ENCODE peak calls at places on chromosomes 4 and X, in five cellular contexts. One of them, this sample, is unnamed.

GRCh38 chr4:13654158-13654797 is 26.8 kb upstream of the BOD1L1 start:
- DNase-seq in H9: peak
- DNase-seq in fibroblast of the aortic adventitia: peak
- DNase-seq in prostate gland: peak
- DNase-seq in type B pancreatic cell: peak
- DNase-seq in this sample: peak

GRCh38 chr4:169045862-169046584 is 36.0 kb upstream of the CBR4 start:
- DNase-seq in type B pancreatic cell: no peak
- DNase-seq in H9: peak
- DNase-seq in fibroblast of the aortic adventitia: no peak
- DNase-seq in prostate gland: no peak
- DNase-seq in this sample: no peak

GRCh38 chr4:183852910-183853555 is 52.1 kb upstream of the STOX2 start:
- DNase-seq in type B pancreatic cell: no peak
- DNase-seq in fibroblast of the aortic adventitia: no peak
- DNase-seq in H9: no peak
- DNase-seq in prostate gland: no peak
- DNase-seq in this sample: no peak

GRCh38 chrX:107025538-107025937 is 25.5 kb upstream of the MORC4 start:
- DNase-seq in fibroblast of the aortic adventitia: peak
- DNase-seq in H9: no peak
- DNase-seq in prostate gland: no peak
- DNase-seq in type B pancreatic cell: no peak
- DNase-seq in this sample: no peak

GRCh38 chr4:7236847-7237246 is 44.5 kb downstream of the SORCS2 start:
- DNase-seq in prostate gland: no peak
- DNase-seq in fibroblast of the aortic adventitia: peak
- DNase-seq in type B pancreatic cell: no peak
- DNase-seq in H9: no peak
- DNase-seq in this sample: no peak

GRCh38 chr4:175935016-175935661 is 123.1 kb upstream of the GPM6A start:
- DNase-seq in H9: no peak
- DNase-seq in prostate gland: no peak
- DNase-seq in type B pancreatic cell: no peak
- DNase-seq in fibroblast of the aortic adventitia: no peak
- DNase-seq in this sample: no peak

GRCh38 chrX:78548012-78548411 is 111.1 kb downstream of the RTL3 start:
- DNase-seq in type B pancreatic cell: no peak
- DNase-seq in H9: no peak
- DNase-seq in fibroblast of the aortic adventitia: peak
- DNase-seq in prostate gland: no peak
- DNase-seq in this sample: no peak

GRCh38 chrX:6695717-6696116 is 160.8 kb upstream of the VCX3A start:
- DNase-seq in H9: no peak
- DNase-seq in type B pancreatic cell: no peak
- DNase-seq in fibroblast of the aortic adventitia: no peak
- DNase-seq in prostate gland: no peak
- DNase-seq in this sample: no peak

GRCh38 chrX:1727531-1728027 is 112.7 kb downstream of the ASMT start:
- DNase-seq in fibroblast of the aortic adventitia: no peak
- DNase-seq in H9: peak
- DNase-seq in prostate gland: no peak
- DNase-seq in type B pancreatic cell: peak
- DNase-seq in this sample: no peak

GRCh38 chr4:162610116-162610515 is 446.3 kb upstream of the FSTL5 start:
- DNase-seq in H9: no peak
- DNase-seq in type B pancreatic cell: no peak
- DNase-seq in fibroblast of the aortic adventitia: no peak
- DNase-seq in prostate gland: no peak
- DNase-seq in this sample: no peak

GRCh38 chrX:68018248-68019203 is 414.8 kb downstream of the OPHN1 start:
- DNase-seq in H9: peak
- DNase-seq in prostate gland: no peak
- DNase-seq in fibroblast of the aortic adventitia: peak
- DNase-seq in type B pancreatic cell: no peak
- DNase-seq in this sample: no peak

GRCh38 chr4:24262616-24263015 is 321.7 kb downstream of the DHX15 start:
- DNase-seq in prostate gland: no peak
- DNase-seq in fibroblast of the aortic adventitia: no peak
- DNase-seq in type B pancreatic cell: no peak
- DNase-seq in H9: no peak
- DNase-seq in this sample: no peak

GRCh38 chrX:82589410-82589809 is 918.7 kb upstream of the POU3F4 start:
- DNase-seq in prostate gland: no peak
- DNase-seq in fibroblast of the aortic adventitia: no peak
- DNase-seq in type B pancreatic cell: no peak
- DNase-seq in H9: no peak
- DNase-seq in this sample: no peak

GRCh38 chrX:122770581-122770980 is 413.5 kb upstream of the GRIA3 start:
- DNase-seq in type B pancreatic cell: no peak
- DNase-seq in prostate gland: no peak
- DNase-seq in H9: no peak
- DNase-seq in fibroblast of the aortic adventitia: no peak
- DNase-seq in this sample: no peak

GRCh38 chr4:155964016-155964891 is 10.6 kb upstream of the CTSO start:
- DNase-seq in H9: no peak
- DNase-seq in type B pancreatic cell: no peak
- DNase-seq in fibroblast of the aortic adventitia: peak
- DNase-seq in prostate gland: no peak
- DNase-seq in this sample: no peak

DNA sequence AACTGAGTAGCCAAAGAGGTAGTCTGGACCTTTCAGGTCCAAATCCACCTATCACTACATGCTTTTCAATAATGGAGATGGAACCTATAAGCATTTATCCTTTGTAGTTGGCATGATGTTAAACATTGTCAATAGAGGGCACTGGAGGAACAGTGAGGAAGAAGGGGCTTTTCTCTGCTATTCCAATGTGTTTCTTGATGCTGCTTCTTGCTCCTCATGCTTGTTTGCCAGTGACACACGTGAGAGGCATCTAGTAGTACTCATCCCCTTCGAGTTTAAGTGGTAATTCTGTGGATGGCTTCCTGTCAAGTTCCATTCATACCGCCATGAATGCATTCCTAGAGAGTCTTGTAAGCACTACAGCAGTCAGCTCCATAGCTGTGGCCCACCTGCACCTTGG is 84.0 kb downstream of the NAA11 start:
- DNase-seq in type B pancreatic cell: no peak
- DNase-seq in fibroblast of the aortic adventitia: peak
- DNase-seq in H9: no peak
- DNase-seq in prostate gland: no peak
- DNase-seq in this sample: no peak
- TF ChIP-seq CTCF in type B pancreatic cell: no peak
- TF ChIP-seq CTCF in fibroblast of the aortic adventitia: peak
- TF ChIP-seq CTCF in H9: peak
- TF ChIP-seq CTCF in prostate gland: no peak
- TF ChIP-seq CTCF in this sample: peak

GRCh38 chr4:103076777-103077347 is 301 bp upstream of the SLC9B2 start:
- DNase-seq in H9: no peak
- DNase-seq in type B pancreatic cell: no peak
- DNase-seq in fibroblast of the aortic adventitia: no peak
- DNase-seq in prostate gland: no peak
- DNase-seq in this sample: no peak

GRCh38 chr4:103074039-103074438 is 2.5 kb downstream of the SLC9B2 start:
- DNase-seq in prostate gland: no peak
- DNase-seq in fibroblast of the aortic adventitia: no peak
- DNase-seq in type B pancreatic cell: no peak
- DNase-seq in H9: no peak
- DNase-seq in this sample: no peak

GRCh38 chr4:103074598-103075434 is 1.7 kb downstream of the SLC9B2 start:
- DNase-seq in type B pancreatic cell: no peak
- DNase-seq in prostate gland: no peak
- DNase-seq in H9: no peak
- DNase-seq in fibroblast of the aortic adventitia: peak
- DNase-seq in this sample: no peak

GRCh38 chr4:103075435-103075893 is 1.1 kb downstream of the SLC9B2 start:
- DNase-seq in prostate gland: no peak
- DNase-seq in type B pancreatic cell: no peak
- DNase-seq in fibroblast of the aortic adventitia: peak
- DNase-seq in H9: no peak
- DNase-seq in this sample: no peak

DNA sequence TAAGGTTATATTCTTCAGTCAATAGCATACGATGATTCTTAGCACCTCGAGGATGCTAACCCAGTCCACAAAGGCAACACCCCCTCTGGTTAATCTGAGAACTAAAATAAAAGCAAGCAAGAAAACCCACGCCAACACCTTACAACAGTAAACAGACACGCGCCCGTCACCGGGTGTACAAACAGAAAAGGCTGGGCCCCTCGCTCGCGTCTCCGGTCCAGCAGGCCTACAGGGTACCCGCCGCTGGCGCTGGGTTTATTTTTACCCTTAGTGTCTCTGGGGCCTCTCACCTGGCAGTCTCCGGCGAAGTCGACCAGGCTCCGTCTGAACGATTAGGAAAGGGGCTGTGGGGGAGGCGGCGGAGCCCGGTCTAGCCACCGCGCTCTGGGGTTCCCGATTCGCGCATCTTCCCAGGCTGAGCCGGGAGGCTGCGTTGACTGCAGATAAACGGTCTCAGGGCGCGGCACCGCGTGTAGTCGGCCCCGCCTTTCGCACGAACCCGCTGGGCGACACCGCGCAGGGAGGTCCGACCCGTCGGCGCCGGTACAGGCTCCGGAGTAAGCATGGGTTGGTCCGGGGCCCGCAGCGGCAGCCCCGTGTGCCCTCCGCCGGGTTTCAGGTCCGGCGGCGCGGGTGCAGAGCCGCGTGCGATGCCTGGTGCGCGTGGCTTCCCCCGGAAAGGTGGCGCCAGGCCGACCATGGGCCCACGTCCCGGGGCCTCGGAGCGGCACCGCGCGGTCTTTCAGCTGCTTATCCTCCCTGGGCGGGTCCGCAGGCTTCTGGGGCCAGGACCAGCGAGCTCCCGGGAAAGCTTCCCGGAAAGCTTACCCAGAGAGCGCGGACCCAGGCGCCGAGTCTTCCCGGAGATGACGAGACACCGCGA is at the start of gene SLC9B2:
- DNase-seq in type B pancreatic cell: peak
- DNase-seq in H9: peak
- DNase-seq in fibroblast of the aortic adventitia: peak
- DNase-seq in prostate gland: peak
- DNase-seq in this sample: peak
- TF ChIP-seq CTCF in type B pancreatic cell: peak
- TF ChIP-seq CTCF in H9: no peak
- TF ChIP-seq CTCF in fibroblast of the aortic adventitia: no peak
- TF ChIP-seq CTCF in prostate gland: no peak
- TF ChIP-seq CTCF in this sample: no peak

DNA sequence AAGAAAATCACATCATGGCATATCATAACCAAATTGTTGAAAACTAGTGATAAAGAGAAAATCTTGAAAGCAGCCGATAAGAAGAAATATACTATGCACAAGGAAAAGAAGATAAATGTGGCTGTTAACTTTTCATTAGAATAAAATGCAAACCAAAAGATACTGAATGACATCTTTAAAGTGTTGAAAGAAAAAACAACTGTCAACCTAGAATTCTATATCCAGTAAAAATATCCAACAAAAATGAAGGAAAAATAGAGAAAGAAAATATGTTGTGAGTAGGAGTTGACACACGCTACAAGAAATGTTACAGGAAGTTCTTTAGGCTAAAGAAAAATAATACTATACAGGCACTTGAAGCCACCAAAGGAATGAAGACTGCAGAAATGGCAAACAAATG is 82.0 kb downstream of the FAM184B start:
- DNase-seq in fibroblast of the aortic adventitia: no peak
- DNase-seq in type B pancreatic cell: no peak
- DNase-seq in prostate gland: no peak
- DNase-seq in H9: no peak
- DNase-seq in this sample: no peak
- TF ChIP-seq CTCF in fibroblast of the aortic adventitia: no peak
- TF ChIP-seq CTCF in type B pancreatic cell: no peak
- TF ChIP-seq CTCF in prostate gland: no peak
- TF ChIP-seq CTCF in H9: no peak
- TF ChIP-seq CTCF in this sample: no peak

GRCh38 chr4:42401171-42401570 is 3.9 kb downstream of the SHISA3 start:
- DNase-seq in type B pancreatic cell: no peak
- DNase-seq in prostate gland: no peak
- DNase-seq in fibroblast of the aortic adventitia: no peak
- DNase-seq in H9: no peak
- DNase-seq in this sample: no peak
- TF ChIP-seq CTCF in type B pancreatic cell: no peak
- TF ChIP-seq CTCF in prostate gland: no peak
- TF ChIP-seq CTCF in fibroblast of the aortic adventitia: no peak
- TF ChIP-seq CTCF in H9: peak
- TF ChIP-seq CTCF in this sample: peak

GRCh38 chrX:70423937-70424336 is 823 bp downstream of the GDPD2 start:
- DNase-seq in type B pancreatic cell: no peak
- DNase-seq in H9: no peak
- DNase-seq in prostate gland: no peak
- DNase-seq in fibroblast of the aortic adventitia: no peak
- DNase-seq in this sample: no peak

GRCh38 chrX:70426286-70427278 is 3.5 kb downstream of the GDPD2 start:
- DNase-seq in fibroblast of the aortic adventitia: no peak
- DNase-seq in prostate gland: no peak
- DNase-seq in H9: no peak
- DNase-seq in type B pancreatic cell: no peak
- DNase-seq in this sample: no peak

GRCh38 chrX:70424801-70425200 is 1.7 kb downstream of the GDPD2 start:
- DNase-seq in fibroblast of the aortic adventitia: no peak
- DNase-seq in H9: no peak
- DNase-seq in type B pancreatic cell: no peak
- DNase-seq in prostate gland: no peak
- DNase-seq in this sample: no peak

GRCh38 chrX:70421618-70422017 is 1.5 kb upstream of the GDPD2 start:
- DNase-seq in type B pancreatic cell: no peak
- DNase-seq in H9: peak
- DNase-seq in fibroblast of the aortic adventitia: no peak
- DNase-seq in prostate gland: no peak
- DNase-seq in this sample: no peak

DNA sequence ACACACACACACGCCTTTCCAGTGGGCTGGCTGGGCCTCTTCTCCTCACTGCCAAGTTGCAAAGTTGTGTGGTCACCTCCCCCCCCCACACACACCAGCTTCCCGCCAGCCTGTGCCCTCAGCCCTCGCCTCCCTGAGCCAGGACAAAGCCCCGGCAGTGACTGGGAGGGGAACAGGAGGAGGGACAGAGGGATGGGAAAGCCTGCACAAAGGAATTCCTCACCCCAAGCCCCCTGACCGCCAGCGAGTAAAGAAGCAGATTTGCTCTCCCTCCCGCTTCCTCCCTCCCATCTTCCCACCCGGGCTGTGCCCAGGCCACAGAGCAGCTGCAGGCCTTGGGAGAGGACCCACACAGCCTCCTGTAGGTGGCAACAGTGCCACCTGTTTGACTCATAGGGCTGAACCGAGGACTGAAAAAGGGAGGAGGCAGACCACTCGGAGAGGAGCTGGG is at the start of gene GDPD2:
- DNase-seq in prostate gland: no peak
- DNase-seq in type B pancreatic cell: no peak
- DNase-seq in H9: peak
- DNase-seq in fibroblast of the aortic adventitia: peak
- DNase-seq in this sample: no peak
- TF ChIP-seq CTCF in prostate gland: no peak
- TF ChIP-seq CTCF in type B pancreatic cell: peak
- TF ChIP-seq CTCF in H9: peak
- TF ChIP-seq CTCF in fibroblast of the aortic adventitia: no peak
- TF ChIP-seq CTCF in this sample: peak

DNA sequence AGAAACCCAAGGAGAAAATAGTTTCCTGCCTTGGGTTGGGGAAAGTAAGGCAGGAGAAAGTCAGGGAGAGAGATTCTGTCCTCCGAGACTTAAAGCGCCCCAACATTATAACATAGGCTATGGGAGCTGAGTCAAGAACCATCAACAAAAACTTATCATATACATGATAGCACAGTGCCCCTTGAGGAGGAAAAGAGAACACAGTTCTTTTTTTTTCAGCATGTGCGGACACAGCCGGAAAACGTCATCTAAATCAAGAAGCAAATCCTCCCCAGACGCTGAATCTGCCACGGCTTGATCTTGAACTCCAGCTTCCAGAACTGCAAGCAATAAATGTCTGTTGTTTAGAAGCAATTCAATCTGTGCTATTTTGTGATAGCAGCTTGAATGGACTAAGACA is 549.6 kb upstream of the PRKX start:
- DNase-seq in fibroblast of the aortic adventitia: no peak
- DNase-seq in type B pancreatic cell: no peak
- DNase-seq in prostate gland: no peak
- DNase-seq in H9: no peak
- DNase-seq in this sample: no peak
- TF ChIP-seq CTCF in fibroblast of the aortic adventitia: no peak
- TF ChIP-seq CTCF in type B pancreatic cell: peak
- TF ChIP-seq CTCF in prostate gland: no peak
- TF ChIP-seq CTCF in H9: peak
- TF ChIP-seq CTCF in this sample: peak